ENCODE peak calls at places on chromosomes 3 and 15, in four cellular contexts. One of them, this sample, is unnamed.

GRCh38 chr15:87033056-87033455 is 953.4 kb downstream of the AGBL1 start:
- DNase-seq in cardiac muscle cell: peak
- DNase-seq in prostate gland: no peak
- DNase-seq in IMR-90: no peak
- DNase-seq in this sample: no peak

GRCh38 chr3:54733079-54733478 is 194.8 kb downstream of the LRTM1 start:
- DNase-seq in cardiac muscle cell: no peak
- DNase-seq in prostate gland: no peak
- DNase-seq in IMR-90: no peak
- DNase-seq in this sample: no peak

GRCh38 chr3:188901126-188901525 is 270.6 kb upstream of the TPRG1 start:
- DNase-seq in cardiac muscle cell: no peak
- DNase-seq in prostate gland: no peak
- DNase-seq in IMR-90: peak
- DNase-seq in this sample: no peak

GRCh38 chr15:85704720-85705119 is 90.0 kb downstream of the KLHL25 start:
- DNase-seq in cardiac muscle cell: peak
- DNase-seq in prostate gland: no peak
- DNase-seq in IMR-90: no peak
- DNase-seq in this sample: no peak

GRCh38 chr3:174488527-174488926 is 370.6 kb upstream of the NAALADL2 start:
- DNase-seq in cardiac muscle cell: no peak
- DNase-seq in prostate gland: no peak
- DNase-seq in IMR-90: peak
- DNase-seq in this sample: no peak

GRCh38 chr3:12303998-12304397 is 15.1 kb downstream of the PPARG start:
- DNase-seq in cardiac muscle cell: no peak
- DNase-seq in prostate gland: no peak
- DNase-seq in IMR-90: no peak
- DNase-seq in this sample: no peak

GRCh38 chr15:85707519-85708338 is 87.0 kb downstream of the KLHL25 start:
- DNase-seq in cardiac muscle cell: peak
- DNase-seq in prostate gland: no peak
- DNase-seq in IMR-90: peak
- DNase-seq in this sample: no peak

GRCh38 chr15:70113304-70113700 is 15.6 kb upstream of the TLE3 start:
- DNase-seq in cardiac muscle cell: no peak
- DNase-seq in prostate gland: no peak
- DNase-seq in IMR-90: no peak
- DNase-seq in this sample: no peak

GRCh38 chr3:50165388-50166308 is 10.5 kb downstream of the SEMA3F start:
- DNase-seq in cardiac muscle cell: no peak
- DNase-seq in prostate gland: no peak
- DNase-seq in IMR-90: peak
- DNase-seq in this sample: no peak

DNA sequence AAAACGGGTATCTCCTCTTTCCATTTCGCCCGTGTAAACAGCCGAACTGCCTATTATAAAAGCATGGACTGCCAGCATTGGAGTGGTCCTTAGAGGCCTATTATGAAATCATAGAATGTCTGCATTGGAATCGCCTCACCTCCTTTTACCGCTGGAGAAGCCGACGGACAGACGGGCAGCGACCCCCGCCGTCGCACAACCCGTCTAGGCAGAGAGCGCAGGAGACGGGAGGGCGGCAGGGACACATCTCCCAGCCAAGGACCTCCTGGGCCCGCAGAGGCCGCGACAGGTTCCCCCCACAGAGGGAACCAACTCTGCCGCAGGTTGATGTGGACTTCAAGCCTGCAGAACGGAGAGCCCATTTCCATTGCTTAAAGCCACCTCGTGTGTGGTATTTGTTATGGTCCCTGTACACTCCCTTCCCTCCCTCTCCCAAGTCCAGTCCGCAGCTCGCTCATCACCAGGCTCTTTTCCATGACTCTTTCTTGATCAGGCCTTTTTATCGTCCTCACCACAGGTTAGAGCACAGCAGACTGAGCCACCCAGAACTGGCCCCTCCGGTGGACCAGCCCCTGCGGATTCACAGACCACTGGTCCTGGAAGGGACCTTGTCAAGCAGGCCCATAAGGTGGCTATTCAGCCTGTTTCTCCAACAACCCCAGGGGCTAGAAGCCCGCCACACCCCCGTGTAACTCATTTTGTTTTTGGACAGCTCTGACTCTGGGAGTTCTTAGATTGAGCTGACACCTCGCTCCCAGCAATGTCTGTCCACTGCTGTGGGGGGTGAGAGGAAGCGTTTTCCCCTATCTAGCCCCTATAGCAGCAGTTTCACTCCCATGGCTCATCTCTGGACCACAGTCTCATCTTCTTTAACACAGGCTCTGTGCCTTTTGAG is 764 bp upstream of the PPP1R2 start:
- DNase-seq in cardiac muscle cell: no peak
- DNase-seq in prostate gland: no peak
- DNase-seq in IMR-90: no peak
- DNase-seq in this sample: no peak
- TF ChIP-seq CTCF in cardiac muscle cell: no peak
- TF ChIP-seq CTCF in prostate gland: no peak
- TF ChIP-seq CTCF in IMR-90: no peak
- TF ChIP-seq CTCF in this sample: no peak

GRCh38 chr3:142501004-142501926 is 53.4 kb upstream of the XRN1 start:
- DNase-seq in cardiac muscle cell: no peak
- DNase-seq in prostate gland: no peak
- DNase-seq in IMR-90: peak
- DNase-seq in this sample: no peak
- TF ChIP-seq CTCF in cardiac muscle cell: no peak
- TF ChIP-seq CTCF in prostate gland: no peak
- TF ChIP-seq CTCF in IMR-90: no peak
- TF ChIP-seq CTCF in this sample: no peak

GRCh38 chr15:67065531-67066005 is at the start of gene SMAD3:
- DNase-seq in cardiac muscle cell: peak
- DNase-seq in prostate gland: peak
- DNase-seq in IMR-90: peak
- DNase-seq in this sample: peak
- TF ChIP-seq CTCF in cardiac muscle cell: no peak
- TF ChIP-seq CTCF in prostate gland: no peak
- TF ChIP-seq CTCF in IMR-90: peak
- TF ChIP-seq CTCF in this sample: no peak

GRCh38 chr15:43267439-43267838 is 711 bp upstream of the TGM5 start:
- DNase-seq in cardiac muscle cell: no peak
- DNase-seq in prostate gland: no peak
- DNase-seq in IMR-90: no peak
- DNase-seq in this sample: no peak

GRCh38 chr15:43266834-43267233 is at the start of gene TGM5:
- DNase-seq in cardiac muscle cell: no peak
- DNase-seq in prostate gland: peak
- DNase-seq in IMR-90: no peak
- DNase-seq in this sample: no peak

GRCh38 chr15:43270113-43270665 is 3.5 kb upstream of the TGM5 start:
- DNase-seq in cardiac muscle cell: no peak
- DNase-seq in prostate gland: no peak
- DNase-seq in IMR-90: no peak
- DNase-seq in this sample: no peak

GRCh38 chr15:43266386-43266785 is 342 bp downstream of the TGM5 start:
- DNase-seq in cardiac muscle cell: no peak
- DNase-seq in prostate gland: no peak
- DNase-seq in IMR-90: no peak
- DNase-seq in this sample: no peak

DNA sequence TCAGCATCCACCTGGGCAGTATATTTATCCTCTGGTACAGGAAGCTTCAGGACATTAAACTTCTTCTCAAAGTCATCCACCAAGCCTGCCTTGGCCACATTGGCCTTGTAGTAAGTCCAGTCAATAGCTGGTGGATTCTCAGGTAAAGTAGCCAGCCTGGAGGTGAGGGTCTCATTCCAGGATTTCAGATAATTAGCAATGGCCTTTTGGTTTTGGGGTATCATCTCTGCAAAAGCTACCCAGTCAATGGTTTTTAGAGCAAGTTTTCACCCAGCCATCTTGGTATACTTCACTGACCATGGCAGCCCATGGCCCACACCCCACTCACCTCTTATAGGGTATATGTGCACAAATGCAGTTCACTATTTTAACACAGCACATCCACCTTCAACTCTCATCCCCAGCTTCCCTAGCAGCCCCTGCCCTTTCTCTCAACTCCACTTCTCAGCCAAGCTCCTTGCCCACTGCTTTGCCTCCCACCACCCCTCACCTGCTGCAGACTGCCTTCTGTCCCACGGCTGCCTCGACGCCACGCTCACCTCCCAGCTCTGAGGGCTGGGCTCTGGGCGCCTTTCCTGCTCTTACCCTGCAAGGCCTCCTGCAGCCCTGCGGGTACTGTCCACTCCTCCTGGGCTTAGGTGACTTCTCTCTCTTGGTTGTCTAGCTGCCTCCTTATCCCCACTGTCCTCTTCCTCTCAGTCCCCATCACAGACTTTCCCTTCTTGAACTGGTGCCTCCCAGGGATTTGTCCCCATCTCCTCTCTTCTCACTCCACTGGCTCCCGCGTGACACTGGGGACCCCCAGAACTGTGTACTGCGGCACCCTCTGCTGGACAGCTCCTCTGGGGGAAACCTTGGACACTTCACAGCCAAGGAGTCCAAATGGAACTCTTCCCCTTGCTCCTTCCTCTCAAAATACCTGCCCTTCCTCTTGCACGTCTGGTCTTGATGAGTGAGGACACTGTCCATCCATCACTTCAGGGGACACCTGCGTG is 1.7 kb upstream of the TGM5 start:
- DNase-seq in cardiac muscle cell: peak
- DNase-seq in prostate gland: no peak
- DNase-seq in IMR-90: no peak
- DNase-seq in this sample: no peak
- TF ChIP-seq CTCF in cardiac muscle cell: peak
- TF ChIP-seq CTCF in prostate gland: no peak
- TF ChIP-seq CTCF in IMR-90: peak
- TF ChIP-seq CTCF in this sample: no peak

GRCh38 chr3:177379045-177379444 is 181.8 kb upstream of the TBL1XR1 start:
- DNase-seq in cardiac muscle cell: no peak
- DNase-seq in prostate gland: no peak
- DNase-seq in IMR-90: no peak
- DNase-seq in this sample: no peak
- TF ChIP-seq CTCF in cardiac muscle cell: no peak
- TF ChIP-seq CTCF in prostate gland: no peak
- TF ChIP-seq CTCF in IMR-90: no peak
- TF ChIP-seq CTCF in this sample: no peak

GRCh38 chr3:141051641-141052569 is 758 bp downstream of the SPSB4 start:
- DNase-seq in cardiac muscle cell: peak
- DNase-seq in prostate gland: no peak
- DNase-seq in IMR-90: peak
- DNase-seq in this sample: no peak
- TF ChIP-seq CTCF in cardiac muscle cell: no peak
- TF ChIP-seq CTCF in prostate gland: no peak
- TF ChIP-seq CTCF in IMR-90: no peak
- TF ChIP-seq CTCF in this sample: peak

GRCh38 chr3:47002490-47003410 is 23.3 kb downstream of the NBEAL2 start:
- DNase-seq in cardiac muscle cell: no peak
- DNase-seq in prostate gland: no peak
- DNase-seq in IMR-90: no peak
- DNase-seq in this sample: peak
- TF ChIP-seq CTCF in cardiac muscle cell: no peak
- TF ChIP-seq CTCF in prostate gland: no peak
- TF ChIP-seq CTCF in IMR-90: no peak
- TF ChIP-seq CTCF in this sample: no peak